ENCODE peak calls at places on chromosome 5, in nine cellular contexts. H, S, V, E, R, U, Y, A and G are unnamed samples.

GRCh38 chr5:137071941-137072340 is 427.2 kb downstream of the SPOCK1 start:
- DNase-seq in A (no peak), R (no peak), H (no peak), V (no peak), Y (no peak), U (no peak), E (no peak), S (no peak), G (no peak)

GRCh38 chr5:157670662-157671591 is at the start of gene C5orf52:
- DNase-seq in S (no peak), Y (no peak), U (peak; percentile 21), R (no peak), H (peak; percentile 14), V (peak; percentile 18), E (no peak), A (peak; percentile 17), G (peak; percentile 28)

GRCh38 chr5:171309526-171310333 is 682 bp downstream of the TLX3 start:
- DNase-seq in Y (no peak), A (no peak), R (no peak), V (no peak), U (no peak), S (peak; percentile 42), E (no peak), H (no peak), G (no peak)

GRCh38 chr5:157108961-157109360 is at the start of gene HAVCR2:
- DNase-seq in V (no peak), H (no peak), Y (no peak), A (no peak), U (peak; percentile 15), S (no peak), E (peak; percentile 14), R (no peak), G (no peak)

GRCh38 chr5:142013734-142014495 is 1.1 kb upstream of the GNPDA1 start:
- DNase-seq in E (no peak), A (peak; percentile 46), V (peak; percentile 38), H (peak; percentile 57), Y (no peak), R (no peak), S (no peak), U (peak; percentile 39), G (peak; percentile 33)

GRCh38 chr5:147403659-147404640 is 105.9 kb downstream of the DPYSL3 start:
- DNase-seq in E (no peak), R (peak; percentile 90), H (peak; percentile 99), U (peak; percentile 40), V (no peak), Y (peak; percentile 59), A (peak; percentile 99), S (peak; percentile 66), G (peak; percentile 26)

GRCh38 chr5:52007230-52007858 is 624.1 kb downstream of the ISL1 start:
- DNase-seq in R (no peak), V (no peak), S (peak; percentile 16), U (no peak), E (no peak), Y (no peak), A (peak; percentile 49), H (peak; percentile 38), G (peak; percentile 16)

GRCh38 chr5:115770466-115770865 is 46.0 kb downstream of the CDO1 start:
- DNase-seq in U (no peak), S (peak; percentile 12), R (no peak), H (peak; percentile 3), E (no peak), V (no peak), Y (no peak), A (no peak), G (no peak)

GRCh38 chr5:32928761-32929160 is 217.6 kb downstream of the NPR3 start:
- DNase-seq in Y (no peak), H (peak; percentile 72), A (no peak), R (no peak), U (no peak), E (no peak), S (no peak), V (no peak), G (no peak)

GRCh38 chr5:149855371-149855770 is 89.2 kb downstream of the PDE6A start:
- DNase-seq in E (no peak), R (no peak), V (no peak), S (no peak), U (no peak), Y (no peak), H (peak; percentile 17), A (peak; percentile 45), G (no peak)

GRCh38 chr5:153959134-153959957 is 79.4 kb downstream of the FAM114A2 start:
- DNase-seq in U (no peak), S (no peak), Y (no peak), E (no peak), V (no peak), R (peak; percentile 21), A (peak; percentile 7), H (peak; percentile 45), G (no peak)

GRCh38 chr5:115258001-115258400 is 4.7 kb downstream of the PGGT1B start:
- DNase-seq in E (no peak), U (no peak), V (no peak), H (peak; percentile 59), S (no peak), Y (no peak), R (no peak), A (no peak), G (no peak)

GRCh38 chr5:150521939-150522503 is 14.1 kb downstream of the NDST1 start:
- DNase-seq in Y (no peak), V (no peak), A (no peak), H (no peak), U (no peak), R (no peak), S (no peak), E (no peak), G (no peak)

GRCh38 chr5:150266807-150267408 is 22.7 kb downstream of the CAMK2A start:
- DNase-seq in E (no peak), R (no peak), V (no peak), U (no peak), Y (no peak), H (no peak), S (no peak), A (no peak), G (peak; percentile 84)

GRCh38 chr5:173670791-173671120 is 54.3 kb upstream of the BOD1 start:
- DNase-seq in S (no peak), Y (no peak), A (no peak), H (no peak), U (no peak), R (no peak), E (no peak), V (peak; percentile 29), G (no peak)

GRCh38 chr5:82991678-82992323 is 85.4 kb downstream of the TMEM167A start:
- DNase-seq in S (no peak), E (no peak), Y (no peak), U (no peak), V (no peak), A (peak; percentile 21), R (no peak), H (peak; percentile 38), G (no peak)

GRCh38 chr5:35851282-35851681 is 5.4 kb upstream of the IL7R start:
- DNase-seq in V (no peak), H (peak; percentile 35), S (no peak), R (no peak), U (no peak), E (no peak), A (peak; percentile 49), Y (no peak), G (no peak)
- H3K27ac ChIP-seq in V (no peak overlapping the region), H (no peak overlapping the region), S (no peak overlapping the region), R (no peak overlapping the region), U (no peak overlapping the region), E (peak overlapping the region; percentile 98), A (no peak overlapping the region), Y (no peak overlapping the region), G (no peak overlapping the region)

GRCh38 chr5:63400079-63400478 is 562.2 kb downstream of the HTR1A start:
- DNase-seq in S (no peak), A (no peak), E (no peak), R (no peak), U (no peak), H (no peak), V (no peak), Y (no peak), G (no peak)

GRCh38 chr5:63398346-63398745 is 563.9 kb downstream of the HTR1A start:
- DNase-seq in Y (no peak), E (no peak), U (no peak), V (no peak), R (no peak), S (no peak), H (no peak), A (no peak), G (no peak)

DNA sequence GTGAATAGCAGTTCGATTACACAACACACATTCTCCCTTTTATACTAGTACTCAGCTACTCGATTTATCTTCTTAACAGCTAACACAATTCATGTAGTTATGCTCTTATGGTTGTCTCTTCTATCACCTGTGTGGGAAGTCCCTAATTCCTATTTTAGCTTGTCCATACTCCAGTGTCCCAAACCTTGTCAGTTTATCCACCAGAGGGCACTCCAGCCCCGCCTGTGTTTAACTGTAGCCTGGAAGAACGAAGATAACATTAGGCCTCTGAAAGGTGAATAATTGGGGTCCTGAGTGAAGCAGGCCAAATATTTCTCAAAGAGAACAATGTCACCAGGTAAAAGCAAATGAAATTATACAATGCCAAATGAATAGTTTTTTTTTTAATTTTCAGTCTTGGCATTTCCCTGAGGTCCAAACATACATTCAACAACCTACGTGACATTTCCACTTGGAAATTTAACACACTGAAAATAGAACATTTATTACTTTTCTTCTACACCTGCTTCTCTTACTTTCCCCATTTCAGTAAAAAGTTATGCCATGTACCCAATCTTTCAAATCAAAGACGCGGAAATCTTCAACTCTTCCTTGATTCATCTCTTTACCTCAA is 560.7 kb downstream of the HTR1A start:
- DNase-seq in U (peak; percentile 24), H (peak; percentile 8), V (peak; percentile 37), E (no peak), A (peak; percentile 46), S (peak; percentile 6), R (no peak), Y (peak; percentile 54), G (peak; percentile 76)
- TF ChIP-seq CTCF in U (peak; percentile 75), H (peak; percentile 57), V (peak; percentile 76), E (peak; percentile 21), A (peak; percentile 72), S (peak; percentile 19), R (peak; percentile 78), Y (peak; percentile 28), G (peak; percentile 64)

DNA sequence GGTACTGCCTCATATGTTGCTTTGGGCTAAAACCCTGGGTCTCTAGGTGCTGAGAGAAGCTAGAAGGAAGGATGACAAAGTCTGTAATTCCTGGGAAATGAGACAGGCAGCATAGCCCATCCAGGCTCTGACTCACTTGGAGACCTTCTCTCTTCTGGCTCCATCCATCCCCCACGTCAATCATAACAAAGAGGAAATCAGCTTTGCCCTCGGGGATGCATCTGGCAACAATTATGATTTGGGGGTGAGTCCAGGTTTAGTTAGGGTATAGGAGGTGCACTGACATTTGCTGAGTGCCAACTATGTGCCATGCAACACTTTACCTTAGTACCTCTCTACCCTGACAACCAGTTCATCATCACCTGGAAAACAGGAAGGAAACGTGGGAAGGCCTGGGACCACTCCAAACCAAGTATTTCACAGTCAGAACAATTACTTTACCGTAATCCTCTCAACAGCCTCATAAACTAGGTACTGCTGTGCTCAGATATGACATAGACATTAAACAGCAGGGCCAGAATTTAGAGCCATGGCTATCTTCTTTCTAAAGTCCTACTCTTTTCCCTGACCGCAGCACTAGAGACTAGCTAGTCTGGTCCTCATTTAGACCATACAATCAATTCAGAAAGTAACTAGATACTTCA is 39.1 kb upstream of the GZMA start:
- DNase-seq in H (peak; percentile 58), V (no peak), S (no peak), R (no peak), U (no peak), Y (no peak), A (no peak), E (no peak), G (no peak)
- H3K27ac ChIP-seq in H (no peak overlapping the region), V (no peak overlapping the region), S (no peak overlapping the region), R (no peak overlapping the region), U (no peak overlapping the region), Y (no peak overlapping the region), A (no peak overlapping the region), E (no peak overlapping the region), G (no peak overlapping the region)

GRCh38 chr5:24720743-24721142 is 76.0 kb upstream of the CDH10 start:
- DNase-seq in S (no peak), A (no peak), V (no peak), Y (no peak), E (no peak), U (no peak), R (no peak), H (no peak), G (no peak)
- TF ChIP-seq CTCF in S (no peak), A (no peak), V (no peak), Y (no peak), E (no peak), U (no peak), R (no peak), H (no peak), G (no peak)